ENCODE peak calls at places on chromosomes 5 and 9, in seven cellular contexts. L is SJSA1, V is neural progenitor cell, A is breast epithelium, R is tibial artery, G is suprapubic skin, C is AG04450. S is an unnamed sample.

GRCh38 chr9:13267743-13268142 is 11.7 kb downstream of the MPDZ start:
- DNase-seq in L (peak; percentile 56), V (no peak), A (no peak), R (no peak), G (no peak), C (no peak), S (no peak)

GRCh38 chr9:37206121-37206620 is 85.8 kb downstream of the ZCCHC7 start:
- DNase-seq in L (no peak), V (no peak), A (no peak), R (no peak), G (no peak), C (no peak), S (no peak)

GRCh38 chr5:3843691-3844090 is 248.1 kb downstream of the IRX1 start:
- DNase-seq in L (no peak), V (no peak), A (no peak), R (no peak), G (no peak), C (no peak), S (no peak)

GRCh38 chr5:54024466-54024865 is 285.9 kb downstream of the ARL15 start:
- DNase-seq in L (no peak), V (no peak), A (no peak), R (no peak), G (no peak), C (peak; percentile 23), S (no peak)

GRCh38 chr5:32574540-32575175 is 10.7 kb upstream of the SUB1 start:
- DNase-seq in L (no peak), V (no peak), A (no peak), R (no peak), G (no peak), C (no peak), S (no peak)

GRCh38 chr9:79709945-79710674 is 138.3 kb downstream of the TLE4 start:
- DNase-seq in L (no peak), V (no peak), A (no peak), R (no peak), G (no peak), C (no peak), S (no peak)

GRCh38 chr9:32841314-32841713 is 58.0 kb downstream of the TMEM215 start:
- DNase-seq in L (no peak), V (no peak), A (no peak), R (no peak), G (no peak), C (no peak), S (no peak)

GRCh38 chr9:112377087-112377486 is 2.8 kb upstream of the HSDL2 start:
- DNase-seq in L (no peak), V (no peak), A (no peak), R (no peak), G (no peak), C (no peak), S (no peak)

GRCh38 chr9:126424511-126424910 is 97.9 kb downstream of the MVB12B start:
- DNase-seq in L (no peak), V (no peak), A (no peak), R (no peak), G (no peak), C (no peak), S (no peak)

GRCh38 chr9:86201474-86202337 is 57.8 kb downstream of the C9orf153 start:
- DNase-seq in L (no peak), V (no peak), A (no peak), R (no peak), G (no peak), C (no peak), S (no peak)

GRCh38 chr5:172370648-172371248 is 83.6 kb downstream of the SH3PXD2B start:
- DNase-seq in L (no peak), V (peak; percentile 56), A (no peak), R (peak; percentile 56), G (no peak), C (peak; percentile 33), S (no peak)

GRCh38 chr5:157602505-157602904 is 26.9 kb upstream of the ADAM19 start:
- DNase-seq in L (peak; percentile 26), V (no peak), A (no peak), R (no peak), G (no peak), C (no peak), S (no peak)

GRCh38 chr5:170892201-170892600 is 30.4 kb downstream of the RANBP17 start:
- DNase-seq in L (peak; percentile 75), V (no peak), A (no peak), R (no peak), G (no peak), C (peak; percentile 32), S (no peak)

GRCh38 chr9:523444-523843 is 308.8 kb downstream of the DOCK8 start:
- DNase-seq in L (no peak), V (no peak), A (no peak), R (no peak), G (no peak), C (no peak), S (no peak)

GRCh38 chr9:136107953-136108647 is 10.6 kb downstream of the TMEM250 start:
- DNase-seq in L (no peak), V (no peak), A (no peak), R (no peak), G (no peak), C (no peak), S (peak; percentile 80)

DNA sequence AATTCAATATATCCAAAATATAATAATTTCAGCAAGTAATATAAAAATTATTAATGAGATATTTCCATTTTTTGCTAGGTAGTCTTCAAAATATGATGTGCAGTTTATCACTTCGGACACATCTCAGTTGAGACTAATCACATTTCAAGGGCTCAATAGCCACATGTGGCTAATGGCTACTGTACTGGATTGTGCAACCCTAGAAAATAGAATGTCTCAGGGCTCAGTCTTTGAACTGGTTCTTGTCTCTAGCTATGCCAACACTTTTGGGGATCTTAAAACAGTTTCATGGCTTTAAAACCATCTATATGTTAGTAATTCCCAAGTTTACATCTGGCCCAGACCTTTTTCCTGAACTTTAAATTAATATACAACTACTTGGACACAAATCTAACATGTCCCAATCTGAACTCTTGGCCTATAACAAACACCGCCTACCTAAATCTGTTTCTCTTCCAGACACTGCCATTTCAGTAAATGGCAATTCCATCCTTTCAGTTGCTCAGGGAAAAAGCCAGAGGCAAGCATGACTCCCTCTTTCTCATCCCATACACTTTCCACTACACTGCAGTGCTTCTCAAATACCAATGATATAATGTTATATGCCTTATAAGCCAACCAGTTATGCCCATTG is 18.8 kb downstream of the PTAR1 start:
- DNase-seq in L (no peak), V (no peak), A (no peak), R (no peak), G (no peak), C (no peak), S (no peak)
- H3K27ac ChIP-seq in L (no peak overlapping the region), V (no peak overlapping the region), A (no peak overlapping the region), R (no peak overlapping the region), G (no peak overlapping the region), C (no peak overlapping the region), S (no peak overlapping the region)

DNA sequence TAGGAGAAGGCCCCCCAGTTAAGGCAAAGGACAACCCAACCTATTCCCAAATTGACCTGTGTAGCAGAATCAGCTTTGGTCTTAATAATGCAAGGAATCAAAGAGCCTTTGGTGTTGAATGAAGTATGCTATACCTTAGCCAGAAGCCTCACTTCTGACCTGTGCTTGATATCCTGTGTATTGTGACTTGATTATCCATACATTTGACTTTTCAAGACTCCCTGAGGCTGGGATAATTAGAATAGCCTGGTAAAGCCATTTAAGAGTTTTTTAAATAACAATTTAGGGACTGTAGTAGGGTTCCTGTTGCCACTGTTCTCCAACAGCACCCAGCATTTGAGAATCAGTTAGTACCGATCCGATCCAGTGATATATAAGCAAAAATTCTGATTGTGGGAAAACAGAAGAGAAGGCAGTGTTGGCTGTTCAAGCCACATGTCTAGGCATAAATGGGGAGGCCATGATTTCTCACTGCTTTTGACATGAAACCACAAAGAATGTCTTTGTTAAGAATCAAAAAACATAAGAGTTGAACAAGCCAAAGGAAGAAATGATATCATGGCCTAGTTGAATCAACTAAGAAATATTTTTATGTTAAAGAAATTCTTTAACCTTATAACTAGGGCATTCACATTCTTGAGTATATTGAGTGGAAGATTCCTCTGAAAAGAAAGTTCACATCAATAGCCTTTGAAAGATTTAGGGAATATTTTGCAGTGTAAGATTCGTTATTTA is 98.9 kb downstream of the F2RL2 start:
- DNase-seq in L (no peak), V (no peak), A (no peak), R (no peak), G (no peak), C (no peak), S (no peak)
- H3K27ac ChIP-seq in L (no peak overlapping the region), V (no peak overlapping the region), A (no peak overlapping the region), R (no peak overlapping the region), G (no peak overlapping the region), C (no peak overlapping the region), S (no peak overlapping the region)

DNA sequence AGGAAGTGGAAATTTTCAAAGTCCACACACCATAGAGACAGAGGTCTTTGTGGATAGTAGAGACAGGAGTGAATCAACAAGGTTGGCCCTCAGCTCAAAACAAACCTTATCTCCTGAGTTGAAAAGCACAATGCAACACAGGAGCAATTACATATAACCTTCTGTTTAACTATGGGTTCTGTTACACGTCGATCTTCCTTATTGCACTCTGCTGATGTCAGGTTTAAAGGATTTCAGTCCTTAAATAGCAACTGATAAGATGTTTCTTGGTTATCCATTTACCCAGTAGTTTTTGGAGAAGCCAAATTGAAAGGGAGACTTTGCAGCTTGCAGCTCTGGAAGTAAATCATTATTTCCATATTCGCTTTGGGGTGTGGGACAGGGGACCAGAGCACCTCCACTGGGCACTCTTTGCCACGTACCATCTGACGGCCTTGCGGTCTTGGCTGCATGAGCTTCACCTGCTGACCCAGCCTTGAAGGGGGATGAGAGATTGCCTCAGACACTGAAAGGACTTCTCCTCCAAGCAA is 56.0 kb upstream of the ZNF622 start:
- DNase-seq in L (no peak), V (no peak), A (no peak), R (no peak), G (no peak), C (no peak), S (no peak)
- H3K27ac ChIP-seq in L (no peak overlapping the region), V (no peak overlapping the region), A (no peak overlapping the region), R (no peak overlapping the region), G (no peak overlapping the region), C (no peak overlapping the region), S (no peak overlapping the region)

GRCh38 chr5:178130576-178131445 is at the start of gene RMND5B:
- DNase-seq in L (peak; percentile 92), V (peak; percentile 91), A (peak; percentile 85), R (peak; percentile 77), G (peak; percentile 91), C (peak; percentile 21), S (peak; percentile 88)

GRCh38 chr5:178129296-178129695 is 1.5 kb upstream of the RMND5B start:
- DNase-seq in L (no peak), V (no peak), A (no peak), R (no peak), G (no peak), C (no peak), S (no peak)

GRCh38 chr5:178126556-178126955 is 4.3 kb upstream of the RMND5B start:
- DNase-seq in L (no peak), V (peak; percentile 82), A (no peak), R (no peak), G (no peak), C (no peak), S (no peak)

GRCh38 chr5:178136990-178137389 is 6.2 kb downstream of the RMND5B start:
- DNase-seq in L (no peak), V (no peak), A (no peak), R (no peak), G (no peak), C (no peak), S (no peak)

DNA sequence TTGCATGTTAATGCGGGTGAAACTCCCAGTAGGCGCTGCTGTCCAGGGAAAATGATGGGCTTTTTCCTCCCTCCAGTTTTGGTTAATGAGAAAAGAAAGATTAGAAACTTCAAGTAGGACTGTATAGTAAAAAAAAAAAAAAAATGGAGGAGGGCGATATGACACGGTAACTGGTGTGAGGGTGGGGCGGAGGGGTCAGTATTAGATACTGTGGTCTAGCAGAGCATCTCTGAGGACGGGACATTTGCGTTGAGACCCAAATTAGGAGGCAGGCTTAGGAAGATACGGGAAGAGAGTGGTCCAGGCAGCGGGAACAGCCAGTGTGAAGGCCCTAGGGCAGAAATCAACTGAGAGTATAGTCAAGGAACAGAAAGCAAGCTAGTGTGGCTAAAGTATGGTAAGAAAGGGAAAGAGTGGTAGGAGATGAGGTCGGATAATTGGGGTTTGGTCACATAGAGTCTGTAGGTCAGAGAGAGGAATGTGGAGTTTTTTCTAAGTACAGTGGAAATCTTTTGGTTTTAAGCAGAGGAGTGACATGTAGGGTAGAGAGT is 707 bp downstream of the RMND5B start:
- DNase-seq in L (no peak), V (no peak), A (no peak), R (no peak), G (no peak), C (no peak), S (no peak)
- H3K27ac ChIP-seq in L (no peak overlapping the region), V (no peak overlapping the region), A (peak overlapping the region; percentile 92), R (peak overlapping the region; percentile 95), G (peak overlapping the region; percentile 95), C (no peak overlapping the region), S (peak overlapping the region; percentile 92)